ENCODE peak calls at places on chromosomes 4 and X, in seven cellular contexts. One of them, this sample, is unnamed.

GRCh38 chrX:12989456-12989855 is 14.5 kb downstream of the TMSB4X start:
- DNase-seq in GM20000: no peak
- DNase-seq in A549: no peak
- DNase-seq in body of pancreas: no peak
- DNase-seq in MCF 10A: no peak
- DNase-seq in AG04449: no peak
- DNase-seq in GM13976: no peak
- DNase-seq in this sample: no peak

GRCh38 chr4:174084542-174084941 is 198.9 kb downstream of the FBXO8 start:
- DNase-seq in GM20000: no peak
- DNase-seq in A549: no peak
- DNase-seq in body of pancreas: no peak
- DNase-seq in MCF 10A: no peak
- DNase-seq in AG04449: no peak
- DNase-seq in GM13976: no peak
- DNase-seq in this sample: no peak

GRCh38 chr4:77036206-77036605 is 39.6 kb downstream of the CCNI start:
- DNase-seq in GM20000: no peak
- DNase-seq in A549: no peak
- DNase-seq in body of pancreas: no peak
- DNase-seq in MCF 10A: peak
- DNase-seq in AG04449: peak
- DNase-seq in GM13976: no peak
- DNase-seq in this sample: peak

GRCh38 chrX:30504309-30504708 is 73.3 kb downstream of the TASL start:
- DNase-seq in GM20000: peak
- DNase-seq in A549: peak
- DNase-seq in body of pancreas: no peak
- DNase-seq in MCF 10A: peak
- DNase-seq in AG04449: no peak
- DNase-seq in GM13976: peak
- DNase-seq in this sample: peak

GRCh38 chrX:154804957-154805695 is at the start of gene MPP1:
- DNase-seq in GM20000: peak
- DNase-seq in A549: peak
- DNase-seq in body of pancreas: peak
- DNase-seq in MCF 10A: peak
- DNase-seq in AG04449: no peak
- DNase-seq in GM13976: peak
- DNase-seq in this sample: no peak

GRCh38 chrX:40096395-40097091 is 1.2 kb downstream of the BCOR start:
- DNase-seq in GM20000: peak
- DNase-seq in A549: no peak
- DNase-seq in body of pancreas: peak
- DNase-seq in MCF 10A: peak
- DNase-seq in AG04449: no peak
- DNase-seq in GM13976: peak
- DNase-seq in this sample: no peak

GRCh38 chr4:88812976-88813375 is 115.3 kb upstream of the NAP1L5 start:
- DNase-seq in GM20000: no peak
- DNase-seq in A549: no peak
- DNase-seq in body of pancreas: no peak
- DNase-seq in MCF 10A: no peak
- DNase-seq in AG04449: no peak
- DNase-seq in GM13976: no peak
- DNase-seq in this sample: no peak

GRCh38 chr4:122364700-122365404 is 14.0 kb upstream of the ADAD1 start:
- DNase-seq in GM20000: no peak
- DNase-seq in A549: peak
- DNase-seq in body of pancreas: no peak
- DNase-seq in MCF 10A: no peak
- DNase-seq in AG04449: no peak
- DNase-seq in GM13976: no peak
- DNase-seq in this sample: no peak

GRCh38 chr4:87382931-87383330 is 8.1 kb downstream of the HSD17B11 start:
- DNase-seq in GM20000: no peak
- DNase-seq in A549: no peak
- DNase-seq in body of pancreas: no peak
- DNase-seq in MCF 10A: no peak
- DNase-seq in AG04449: no peak
- DNase-seq in GM13976: no peak
- DNase-seq in this sample: no peak

GRCh38 chrX:135973025-135973547 is 702 bp downstream of the MMGT1 start:
- DNase-seq in GM20000: no peak
- DNase-seq in A549: peak
- DNase-seq in body of pancreas: peak
- DNase-seq in MCF 10A: peak
- DNase-seq in AG04449: no peak
- DNase-seq in GM13976: no peak
- DNase-seq in this sample: no peak

GRCh38 chr4:142363686-142364085 is 482.4 kb downstream of the INPP4B start:
- DNase-seq in GM20000: no peak
- DNase-seq in A549: no peak
- DNase-seq in body of pancreas: no peak
- DNase-seq in MCF 10A: no peak
- DNase-seq in AG04449: no peak
- DNase-seq in GM13976: no peak
- DNase-seq in this sample: no peak

GRCh38 chrX:24498975-24499374 is 33.9 kb downstream of the PDK3 start:
- DNase-seq in GM20000: peak
- DNase-seq in A549: peak
- DNase-seq in body of pancreas: no peak
- DNase-seq in MCF 10A: peak
- DNase-seq in AG04449: no peak
- DNase-seq in GM13976: peak
- DNase-seq in this sample: no peak
- TF ChIP-seq CTCF in GM20000: peak
- TF ChIP-seq CTCF in A549: peak
- TF ChIP-seq CTCF in body of pancreas: peak
- TF ChIP-seq CTCF in MCF 10A: peak
- TF ChIP-seq CTCF in AG04449: no peak
- TF ChIP-seq CTCF in GM13976: peak
- TF ChIP-seq CTCF in this sample: peak

DNA sequence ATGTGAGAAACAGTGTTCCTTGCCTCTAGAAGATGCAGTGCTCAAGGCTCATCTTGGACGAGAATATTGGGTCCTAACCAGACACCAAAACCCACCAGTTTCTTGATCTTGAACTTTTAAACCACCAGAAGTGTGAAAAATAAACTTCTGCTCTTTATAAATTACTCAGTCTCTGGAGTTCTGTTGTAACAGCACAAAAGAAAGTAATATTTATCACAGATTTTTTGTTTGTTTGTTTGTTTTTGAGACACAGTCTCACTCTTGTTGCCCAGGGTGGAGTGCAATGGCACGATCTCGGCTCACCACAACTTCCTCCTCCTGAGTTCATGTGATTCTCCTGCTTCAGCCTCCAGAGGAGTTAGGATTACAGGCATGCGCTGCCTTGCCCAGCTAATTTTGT is 371.1 kb upstream of the NDST4 start:
- DNase-seq in GM20000: no peak
- DNase-seq in A549: no peak
- DNase-seq in body of pancreas: no peak
- DNase-seq in MCF 10A: no peak
- DNase-seq in AG04449: no peak
- DNase-seq in GM13976: no peak
- DNase-seq in this sample: no peak
- TF ChIP-seq CTCF in GM20000: no peak
- TF ChIP-seq CTCF in A549: no peak
- TF ChIP-seq CTCF in body of pancreas: no peak
- TF ChIP-seq CTCF in MCF 10A: no peak
- TF ChIP-seq CTCF in AG04449: no peak
- TF ChIP-seq CTCF in GM13976: no peak
- TF ChIP-seq CTCF in this sample: no peak

GRCh38 chrX:23398570-23398969 is 63.9 kb downstream of the PTCHD1 start:
- DNase-seq in GM20000: no peak
- DNase-seq in A549: no peak
- DNase-seq in body of pancreas: no peak
- DNase-seq in MCF 10A: no peak
- DNase-seq in AG04449: no peak
- DNase-seq in GM13976: no peak
- DNase-seq in this sample: no peak

GRCh38 chrX:23403849-23404248 is 69.2 kb downstream of the PTCHD1 start:
- DNase-seq in GM20000: no peak
- DNase-seq in A549: peak
- DNase-seq in body of pancreas: no peak
- DNase-seq in MCF 10A: peak
- DNase-seq in AG04449: no peak
- DNase-seq in GM13976: no peak
- DNase-seq in this sample: no peak
- TF ChIP-seq CTCF in GM20000: no peak
- TF ChIP-seq CTCF in A549: no peak
- TF ChIP-seq CTCF in body of pancreas: no peak
- TF ChIP-seq CTCF in MCF 10A: peak
- TF ChIP-seq CTCF in AG04449: no peak
- TF ChIP-seq CTCF in GM13976: no peak
- TF ChIP-seq CTCF in this sample: no peak

GRCh38 chr4:74670583-74670982 is 123.7 kb downstream of the BTC start:
- DNase-seq in GM20000: no peak
- DNase-seq in A549: peak
- DNase-seq in body of pancreas: no peak
- DNase-seq in MCF 10A: no peak
- DNase-seq in AG04449: no peak
- DNase-seq in GM13976: no peak
- DNase-seq in this sample: no peak

GRCh38 chr4:74674750-74675149 is 119.6 kb downstream of the BTC start:
- DNase-seq in GM20000: no peak
- DNase-seq in A549: no peak
- DNase-seq in body of pancreas: no peak
- DNase-seq in MCF 10A: no peak
- DNase-seq in AG04449: no peak
- DNase-seq in GM13976: no peak
- DNase-seq in this sample: no peak

GRCh38 chr4:74669702-74670101 is 124.6 kb downstream of the BTC start:
- DNase-seq in GM20000: no peak
- DNase-seq in A549: no peak
- DNase-seq in body of pancreas: no peak
- DNase-seq in MCF 10A: no peak
- DNase-seq in AG04449: no peak
- DNase-seq in GM13976: no peak
- DNase-seq in this sample: no peak

GRCh38 chr4:74667944-74668343 is 126.4 kb downstream of the BTC start:
- DNase-seq in GM20000: no peak
- DNase-seq in A549: no peak
- DNase-seq in body of pancreas: no peak
- DNase-seq in MCF 10A: no peak
- DNase-seq in AG04449: no peak
- DNase-seq in GM13976: no peak
- DNase-seq in this sample: no peak

DNA sequence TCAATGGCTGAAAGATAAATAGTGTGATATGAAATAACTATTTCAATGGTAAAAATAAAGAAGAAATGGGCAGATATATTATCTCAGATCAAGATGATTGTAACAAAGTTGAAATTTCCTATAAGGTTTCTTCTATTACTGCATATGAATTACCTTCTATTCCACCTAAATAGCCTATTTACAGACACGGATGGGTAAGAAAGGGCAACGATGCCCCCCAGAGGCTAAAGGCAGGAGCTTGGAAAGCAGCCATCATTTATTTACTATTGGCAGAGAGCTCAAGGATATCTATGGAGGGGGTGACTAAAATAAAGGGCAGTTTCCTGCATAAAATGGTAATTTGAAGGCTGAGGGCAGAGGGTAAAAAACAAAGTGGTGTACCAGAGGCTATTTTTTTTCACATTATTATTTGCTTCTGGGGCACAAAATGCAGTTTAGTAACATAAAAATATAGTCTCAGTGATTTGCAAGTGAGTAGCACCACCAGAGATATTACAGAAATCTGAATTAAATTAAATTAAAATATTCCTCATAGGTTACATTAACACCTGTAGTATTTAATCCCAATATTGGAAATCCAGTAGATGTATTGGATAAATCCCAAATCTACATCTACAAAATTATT is 123.1 kb downstream of the BTC start:
- DNase-seq in GM20000: peak
- DNase-seq in A549: peak
- DNase-seq in body of pancreas: peak
- DNase-seq in MCF 10A: peak
- DNase-seq in AG04449: no peak
- DNase-seq in GM13976: no peak
- DNase-seq in this sample: no peak
- TF ChIP-seq CTCF in GM20000: no peak
- TF ChIP-seq CTCF in A549: peak
- TF ChIP-seq CTCF in body of pancreas: peak
- TF ChIP-seq CTCF in MCF 10A: peak
- TF ChIP-seq CTCF in AG04449: peak
- TF ChIP-seq CTCF in GM13976: peak
- TF ChIP-seq CTCF in this sample: peak

GRCh38 chr4:5804656-5805055 is 88.2 kb downstream of the CRMP1 start:
- DNase-seq in GM20000: no peak
- DNase-seq in A549: no peak
- DNase-seq in body of pancreas: no peak
- DNase-seq in MCF 10A: no peak
- DNase-seq in AG04449: no peak
- DNase-seq in GM13976: no peak
- DNase-seq in this sample: no peak
- TF ChIP-seq CTCF in GM20000: no peak
- TF ChIP-seq CTCF in A549: no peak
- TF ChIP-seq CTCF in body of pancreas: no peak
- TF ChIP-seq CTCF in MCF 10A: no peak
- TF ChIP-seq CTCF in AG04449: no peak
- TF ChIP-seq CTCF in GM13976: no peak
- TF ChIP-seq CTCF in this sample: no peak

GRCh38 chr4:41177016-41177415 is 37.3 kb downstream of the APBB2 start:
- DNase-seq in GM20000: no peak
- DNase-seq in A549: peak
- DNase-seq in body of pancreas: no peak
- DNase-seq in MCF 10A: peak
- DNase-seq in AG04449: no peak
- DNase-seq in GM13976: no peak
- DNase-seq in this sample: no peak
- TF ChIP-seq CTCF in GM20000: no peak
- TF ChIP-seq CTCF in A549: no peak
- TF ChIP-seq CTCF in body of pancreas: no peak
- TF ChIP-seq CTCF in MCF 10A: peak
- TF ChIP-seq CTCF in AG04449: peak
- TF ChIP-seq CTCF in GM13976: no peak
- TF ChIP-seq CTCF in this sample: peak

GRCh38 chrX:153565996-153566580 is 32.9 kb downstream of the CCNQ start:
- DNase-seq in GM20000: no peak
- DNase-seq in A549: no peak
- DNase-seq in body of pancreas: no peak
- DNase-seq in MCF 10A: no peak
- DNase-seq in AG04449: no peak
- DNase-seq in GM13976: no peak
- DNase-seq in this sample: no peak

GRCh38 chrX:153569475-153569874 is 29.5 kb downstream of the CCNQ start:
- DNase-seq in GM20000: no peak
- DNase-seq in A549: no peak
- DNase-seq in body of pancreas: no peak
- DNase-seq in MCF 10A: no peak
- DNase-seq in AG04449: no peak
- DNase-seq in GM13976: no peak
- DNase-seq in this sample: no peak

GRCh38 chrX:153571159-153571908 is 27.6 kb downstream of the CCNQ start:
- DNase-seq in GM20000: no peak
- DNase-seq in A549: no peak
- DNase-seq in body of pancreas: no peak
- DNase-seq in MCF 10A: no peak
- DNase-seq in AG04449: no peak
- DNase-seq in GM13976: no peak
- DNase-seq in this sample: no peak

GRCh38 chrX:153572601-153573000 is 26.3 kb downstream of the CCNQ start:
- DNase-seq in GM20000: no peak
- DNase-seq in A549: no peak
- DNase-seq in body of pancreas: no peak
- DNase-seq in MCF 10A: no peak
- DNase-seq in AG04449: no peak
- DNase-seq in GM13976: no peak
- DNase-seq in this sample: no peak

GRCh38 chrX:153568612-153569011 is 30.3 kb downstream of the CCNQ start:
- DNase-seq in GM20000: no peak
- DNase-seq in A549: peak
- DNase-seq in body of pancreas: no peak
- DNase-seq in MCF 10A: no peak
- DNase-seq in AG04449: no peak
- DNase-seq in GM13976: no peak
- DNase-seq in this sample: no peak
- TF ChIP-seq CTCF in GM20000: no peak
- TF ChIP-seq CTCF in A549: no peak
- TF ChIP-seq CTCF in body of pancreas: no peak
- TF ChIP-seq CTCF in MCF 10A: no peak
- TF ChIP-seq CTCF in AG04449: no peak
- TF ChIP-seq CTCF in GM13976: no peak
- TF ChIP-seq CTCF in this sample: no peak

This sample was measured in AG09319.